ENCODE peak calls at places on chromosome 11, in five cellular contexts. M is MCF 10A; N is stimulated activated CD8-positive, alpha-beta memory T cell treated with anti-CD3 and anti-CD28 coated beads, Interleukin-2, amount 100 ng/mL, for 1 hour; O is neural crest cell; G is ACHN. I is an unnamed sample.

GRCh38 chr11:100978942-100979341 is 150.7 kb downstream of the PGR start:
- DNase-seq in O (no peak), M (no peak), N (no peak), G (no peak), I (no peak)

GRCh38 chr11:69270929-69271328 is 23.0 kb upstream of the MYEOV start:
- DNase-seq in N (no peak), M (no peak), G (peak), O (no peak), I (no peak)

GRCh38 chr11:16791494-16791961 is 53.1 kb downstream of the C11orf58 start:
- DNase-seq in G (peak), O (no peak), M (peak), N (no peak), I (no peak)

GRCh38 chr11:98536023-98536422 is 484.7 kb upstream of the CNTN5 start:
- DNase-seq in N (no peak), M (no peak), G (no peak), O (no peak), I (no peak)

GRCh38 chr11:130763087-130763980 is 152.9 kb downstream of the SNX19 start:
- DNase-seq in O (no peak), M (no peak), G (no peak), N (no peak), I (no peak)

GRCh38 chr11:104852811-104853210 is 45.4 kb downstream of the CASP12 start:
- DNase-seq in G (no peak), M (no peak), O (no peak), N (no peak), I (no peak)

GRCh38 chr11:19426022-19426718 is 185.4 kb upstream of the E2F8 start:
- DNase-seq in N (no peak), M (no peak), O (no peak), G (no peak), I (no peak)

GRCh38 chr11:44621784-44622183 is 56.3 kb downstream of the CD82 start:
- DNase-seq in G (no peak), M (no peak), N (no peak), O (no peak), I (no peak)

GRCh38 chr11:39374963-39375698 is 2084.3 kb downstream of the LRRC4C start:
- DNase-seq in O (peak), M (peak), G (peak), N (no peak), I (peak)

GRCh38 chr11:60954421-60954820 is 2.4 kb upstream of the SLC15A3 start:
- DNase-seq in O (no peak), M (no peak), G (no peak), N (no peak), I (no peak)

GRCh38 chr11:28697920-28698827 is 590.0 kb downstream of the METTL15 start:
- DNase-seq in O (peak), M (peak), N (no peak), G (peak), I (no peak)

GRCh38 chr11:7630002-7630401 is 43.3 kb downstream of the CYB5R2 start:
- DNase-seq in G (no peak), N (no peak), M (no peak), O (no peak), I (no peak)

GRCh38 chr11:22244986-22245592 is 52.2 kb downstream of the ANO5 start:
- DNase-seq in N (no peak), O (peak), M (peak), G (peak), I (peak)

GRCh38 chr11:45927332-45927683 is 4.9 kb downstream of the LARGE2 start:
- DNase-seq in M (no peak), O (no peak), G (no peak), N (no peak), I (peak)